ENCODE peak calls at places on chromosomes 5 and 9, in five cellular contexts. Q is kidney, O is GM12878, T is dorsolateral prefrontal cortex, V is psoas muscle. W is an unnamed sample.

GRCh38 chr5:161042862-161043261 is 190.9 kb upstream of the ATP10B start:
- DNase-seq in T (no peak), Q (no peak), V (no peak), O (no peak), W (no peak)

GRCh38 chr5:55037046-55037771 is 13.2 kb downstream of the GZMK start:
- DNase-seq in T (no peak), Q (no peak), V (no peak), O (no peak), W (no peak)

GRCh38 chr9:113138760-113139159 is 12.0 kb upstream of the SLC31A2 start:
- DNase-seq in Q (no peak), T (no peak), O (no peak), V (no peak), W (peak)

GRCh38 chr9:107631788-107632187 is 142.2 kb upstream of the KLF4 start:
- DNase-seq in Q (no peak), T (no peak), O (no peak), V (no peak), W (no peak)

GRCh38 chr5:132662925-132663770 is 5.2 kb downstream of the IL13 start:
- DNase-seq in V (no peak), O (peak), T (no peak), Q (no peak), W (no peak)

GRCh38 chr5:142110046-142110531 is 1.5 kb downstream of the NDFIP1 start:
- DNase-seq in O (peak), Q (no peak), T (no peak), V (no peak), W (no peak)

GRCh38 chr9:133160742-133161541 is 2.8 kb downstream of the GBGT1 start:
- DNase-seq in T (no peak), V (peak), Q (peak), O (no peak), W (peak)

GRCh38 chr5:159851053-159851452 is 65.2 kb upstream of the ADRA1B start:
- DNase-seq in V (no peak), O (no peak), T (no peak), Q (no peak), W (no peak)

GRCh38 chr5:60835554-60835953 is 8.5 kb downstream of the ELOVL7 start:
- DNase-seq in O (no peak), Q (no peak), T (no peak), V (no peak), W (no peak)

GRCh38 chr5:177593511-177593910 is 1.5 kb downstream of the TMED9 start:
- DNase-seq in Q (no peak), T (no peak), O (no peak), V (no peak), W (no peak)

GRCh38 chr5:74288038-74288437 is 352.5 kb downstream of the ENC1 start:
- DNase-seq in T (no peak), V (no peak), Q (no peak), O (no peak), W (no peak)

GRCh38 chr9:18972675-18973074 is 60.3 kb downstream of the SAXO1 start:
- DNase-seq in V (no peak), Q (no peak), O (no peak), T (no peak), W (no peak)

GRCh38 chr5:167853421-167853820 is 438.0 kb upstream of the WWC1 start:
- DNase-seq in T (no peak), Q (no peak), V (no peak), O (no peak), W (no peak)

GRCh38 chr9:32875748-32876147 is 92.4 kb downstream of the TMEM215 start:
- DNase-seq in Q (no peak), T (no peak), V (no peak), O (no peak), W (no peak)

GRCh38 chr9:81902191-81902590 is 26.0 kb upstream of the SPATA31D4 start:
- DNase-seq in O (no peak), V (no peak), Q (no peak), T (no peak), W (no peak)

GRCh38 chr9:20623021-20623747 is 885 bp upstream of the MLLT3 start:
- DNase-seq in V (peak), Q (peak), T (peak), O (no peak), W (peak)

DNA sequence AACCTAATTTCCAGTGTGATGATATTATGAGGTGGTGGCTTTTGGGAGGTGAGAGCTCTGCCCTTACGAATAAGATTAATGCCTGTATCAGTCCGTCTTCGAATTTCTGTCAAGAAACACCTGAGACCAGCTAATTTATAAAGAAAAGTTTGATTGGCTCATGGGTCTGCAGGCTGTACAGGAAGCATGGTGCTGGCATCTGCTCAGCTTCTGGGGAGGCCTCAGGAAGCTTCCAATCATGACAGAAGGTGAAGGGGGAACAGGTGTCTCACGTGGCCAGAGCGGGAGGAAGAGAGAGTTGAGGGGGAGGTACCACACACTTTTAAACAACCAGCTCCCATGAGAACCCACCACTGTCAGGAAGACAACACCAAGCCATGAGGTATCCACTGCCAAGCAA is 46.9 kb downstream of the C9orf50 start:
- DNase-seq in V (no peak), Q (no peak), O (no peak), T (no peak), W (no peak)
- H3K4me3 ChIP-seq in V (no peak), Q (no peak), O (no peak), T (no peak), W (no peak)

GRCh38 chr9:136846376-136847064 is 2.7 kb upstream of the PHPT1 start:
- DNase-seq in V (no peak), Q (no peak), T (no peak), O (no peak), W (no peak)
- H3K4me3 ChIP-seq in V (peak), Q (no peak), T (no peak), O (no peak), W (no peak)

GRCh38 chr5:43216941-43217340 is 24.9 kb downstream of the NIM1K start:
- DNase-seq in T (no peak), O (no peak), Q (no peak), V (no peak), W (no peak)

GRCh38 chr5:43210570-43210969 is 18.5 kb downstream of the NIM1K start:
- DNase-seq in T (no peak), O (no peak), V (no peak), Q (no peak), W (no peak)

GRCh38 chr5:43209833-43210232 is 17.8 kb downstream of the NIM1K start:
- DNase-seq in V (no peak), Q (no peak), T (no peak), O (no peak), W (no peak)

GRCh38 chr5:43215073-43215631 is 23.1 kb downstream of the NIM1K start:
- DNase-seq in T (no peak), O (no peak), V (no peak), Q (no peak), W (no peak)

DNA sequence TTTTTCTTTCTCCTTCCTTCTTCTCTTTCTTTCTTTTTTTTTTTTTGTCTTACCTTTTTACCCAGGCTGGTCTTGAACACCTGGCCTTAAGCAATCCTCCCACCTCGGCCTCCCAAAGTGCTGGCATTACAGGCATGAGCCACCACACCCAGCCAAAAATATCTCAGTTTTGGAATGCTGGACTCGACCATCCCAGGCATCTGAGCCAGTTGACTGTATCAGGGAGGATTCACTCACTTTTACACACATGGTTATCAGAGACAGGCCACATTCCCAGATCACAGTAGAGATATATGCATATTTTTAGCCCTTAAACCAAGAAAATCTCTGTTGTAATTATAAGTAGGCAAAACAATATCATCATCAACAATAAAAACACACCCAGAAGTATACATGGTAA is 21.9 kb downstream of the NIM1K start:
- DNase-seq in T (no peak), O (no peak), V (no peak), Q (no peak), W (no peak)
- H3K4me3 ChIP-seq in T (no peak), O (no peak), V (no peak), Q (no peak), W (no peak)

GRCh38 chr5:64163135-64163534 is 2.5 kb upstream of the RNF180 start:
- DNase-seq in T (no peak), V (no peak), Q (no peak), O (no peak), W (no peak)

GRCh38 chr5:64163746-64164145 is 1.9 kb upstream of the RNF180 start:
- DNase-seq in Q (no peak), T (no peak), O (no peak), V (no peak), W (no peak)

GRCh38 chr5:64165160-64165499 is 513 bp upstream of the RNF180 start:
- DNase-seq in O (no peak), T (no peak), Q (no peak), V (no peak), W (no peak)

GRCh38 chr5:64165500-64166200 is at the start of gene RNF180:
- DNase-seq in V (peak), O (no peak), T (peak), Q (peak), W (peak)

GRCh38 chr5:64164166-64164565 is 1.5 kb upstream of the RNF180 start:
- DNase-seq in O (no peak), Q (no peak), T (no peak), V (no peak), W (no peak)
- H3K4me3 ChIP-seq in O (no peak), Q (no peak), T (no peak), V (no peak), W (no peak)

GRCh38 chr5:79694652-79695051 is 5.0 kb downstream of the CMYA5 start:
- DNase-seq in T (no peak), Q (no peak), V (no peak), O (no peak), W (no peak)
- H3K4me3 ChIP-seq in T (no peak), Q (no peak), V (peak), O (no peak), W (no peak)

GRCh38 chr5:88758584-88758983 is 124.4 kb downstream of the MEF2C start:
- DNase-seq in V (no peak), O (no peak), T (no peak), Q (no peak), W (no peak)

GRCh38 chr5:88760512-88760911 is 122.5 kb downstream of the MEF2C start:
- DNase-seq in V (no peak), O (no peak), T (no peak), Q (no peak), W (no peak)

GRCh38 chr5:88761269-88761880 is 121.6 kb downstream of the MEF2C start:
- DNase-seq in Q (no peak), V (no peak), T (no peak), O (no peak), W (no peak)

GRCh38 chr5:88765798-88766197 is 117.2 kb downstream of the MEF2C start:
- DNase-seq in O (no peak), V (no peak), Q (no peak), T (no peak), W (no peak)

GRCh38 chr5:88761939-88762338 is 121.0 kb downstream of the MEF2C start:
- DNase-seq in Q (no peak), V (no peak), T (no peak), O (no peak), W (no peak)
- H3K4me3 ChIP-seq in Q (no peak), V (no peak), T (peak), O (no peak), W (no peak)

GRCh38 chr5:174698156-174698555 is 26.2 kb upstream of the MSX2 start:
- DNase-seq in O (no peak), Q (no peak), T (no peak), V (no peak), W (no peak)
- H3K4me3 ChIP-seq in O (no peak), Q (no peak), T (no peak), V (no peak), W (no peak)

W was measured in lower leg skin.